ENCODE peak calls at places on chromosomes 5 and 9, in nine cellular contexts. One of them, this sample, is unnamed.

GRCh38 chr9:124342946-124343485 is 72.2 kb downstream of the PSMB7 start:
- DNase-seq in CD8-positive, alpha-beta T cell: no peak
- DNase-seq in caudate nucleus: no peak
- DNase-seq in transverse colon: peak; percentile 37
- DNase-seq in stimulated activated CD8-positive, alpha-beta memory T cell treated with anti-CD3 and anti-CD28 coated beads, Interleukin-12 subunit alpha, Interleukin-12 subunit beta, amount 100 ng/mL, for 4 hours: no peak
- DNase-seq in EL: peak; percentile 95
- DNase-seq in H7: peak; percentile 88
- DNase-seq in activated CD8-positive, alpha-beta memory T cell treated with anti-CD3 and anti-CD28 coated beads for 48 hours: no peak
- DNase-seq in T-helper 22 cell: no peak
- DNase-seq in this sample: peak; percentile 95

GRCh38 chr9:90459321-90459720 is 183.3 kb downstream of the DIRAS2 start:
- DNase-seq in CD8-positive, alpha-beta T cell: no peak
- DNase-seq in caudate nucleus: no peak
- DNase-seq in transverse colon: no peak
- DNase-seq in stimulated activated CD8-positive, alpha-beta memory T cell treated with anti-CD3 and anti-CD28 coated beads, Interleukin-12 subunit alpha, Interleukin-12 subunit beta, amount 100 ng/mL, for 4 hours: no peak
- DNase-seq in EL: no peak
- DNase-seq in H7: no peak
- DNase-seq in activated CD8-positive, alpha-beta memory T cell treated with anti-CD3 and anti-CD28 coated beads for 48 hours: no peak
- DNase-seq in T-helper 22 cell: no peak
- DNase-seq in this sample: no peak

GRCh38 chr5:114839360-114839759 is 330.3 kb downstream of the TRIM36 start:
- DNase-seq in CD8-positive, alpha-beta T cell: no peak
- DNase-seq in caudate nucleus: no peak
- DNase-seq in transverse colon: no peak
- DNase-seq in stimulated activated CD8-positive, alpha-beta memory T cell treated with anti-CD3 and anti-CD28 coated beads, Interleukin-12 subunit alpha, Interleukin-12 subunit beta, amount 100 ng/mL, for 4 hours: no peak
- DNase-seq in EL: no peak
- DNase-seq in H7: no peak
- DNase-seq in activated CD8-positive, alpha-beta memory T cell treated with anti-CD3 and anti-CD28 coated beads for 48 hours: no peak
- DNase-seq in T-helper 22 cell: no peak
- DNase-seq in this sample: no peak

GRCh38 chr5:169290895-169291294 is 10.0 kb downstream of the SLIT3 start:
- DNase-seq in CD8-positive, alpha-beta T cell: no peak
- DNase-seq in caudate nucleus: no peak
- DNase-seq in transverse colon: no peak
- DNase-seq in stimulated activated CD8-positive, alpha-beta memory T cell treated with anti-CD3 and anti-CD28 coated beads, Interleukin-12 subunit alpha, Interleukin-12 subunit beta, amount 100 ng/mL, for 4 hours: no peak
- DNase-seq in EL: no peak
- DNase-seq in H7: no peak
- DNase-seq in activated CD8-positive, alpha-beta memory T cell treated with anti-CD3 and anti-CD28 coated beads for 48 hours: no peak
- DNase-seq in T-helper 22 cell: no peak
- DNase-seq in this sample: no peak

GRCh38 chr5:69042500-69042899 is 51.3 kb upstream of the SLC30A5 start:
- DNase-seq in CD8-positive, alpha-beta T cell: no peak
- DNase-seq in caudate nucleus: no peak
- DNase-seq in transverse colon: no peak
- DNase-seq in stimulated activated CD8-positive, alpha-beta memory T cell treated with anti-CD3 and anti-CD28 coated beads, Interleukin-12 subunit alpha, Interleukin-12 subunit beta, amount 100 ng/mL, for 4 hours: no peak
- DNase-seq in EL: no peak
- DNase-seq in H7: no peak
- DNase-seq in activated CD8-positive, alpha-beta memory T cell treated with anti-CD3 and anti-CD28 coated beads for 48 hours: no peak
- DNase-seq in T-helper 22 cell: no peak
- DNase-seq in this sample: no peak

GRCh38 chr9:116937361-116937760 is 250.3 kb downstream of the TRIM32 start:
- DNase-seq in CD8-positive, alpha-beta T cell: no peak
- DNase-seq in caudate nucleus: no peak
- DNase-seq in transverse colon: no peak
- DNase-seq in stimulated activated CD8-positive, alpha-beta memory T cell treated with anti-CD3 and anti-CD28 coated beads, Interleukin-12 subunit alpha, Interleukin-12 subunit beta, amount 100 ng/mL, for 4 hours: no peak
- DNase-seq in EL: no peak
- DNase-seq in H7: no peak
- DNase-seq in activated CD8-positive, alpha-beta memory T cell treated with anti-CD3 and anti-CD28 coated beads for 48 hours: no peak
- DNase-seq in T-helper 22 cell: no peak
- DNase-seq in this sample: no peak

GRCh38 chr5:3825888-3826465 is 230.3 kb downstream of the IRX1 start:
- DNase-seq in CD8-positive, alpha-beta T cell: no peak
- DNase-seq in caudate nucleus: no peak
- DNase-seq in transverse colon: no peak
- DNase-seq in stimulated activated CD8-positive, alpha-beta memory T cell treated with anti-CD3 and anti-CD28 coated beads, Interleukin-12 subunit alpha, Interleukin-12 subunit beta, amount 100 ng/mL, for 4 hours: no peak
- DNase-seq in EL: no peak
- DNase-seq in H7: no peak
- DNase-seq in activated CD8-positive, alpha-beta memory T cell treated with anti-CD3 and anti-CD28 coated beads for 48 hours: no peak
- DNase-seq in T-helper 22 cell: no peak
- DNase-seq in this sample: no peak

GRCh38 chr9:113993838-113994540 is 84.1 kb downstream of the AMBP start:
- DNase-seq in CD8-positive, alpha-beta T cell: no peak
- DNase-seq in caudate nucleus: no peak
- DNase-seq in transverse colon: peak; percentile 58
- DNase-seq in stimulated activated CD8-positive, alpha-beta memory T cell treated with anti-CD3 and anti-CD28 coated beads, Interleukin-12 subunit alpha, Interleukin-12 subunit beta, amount 100 ng/mL, for 4 hours: no peak
- DNase-seq in EL: no peak
- DNase-seq in H7: no peak
- DNase-seq in activated CD8-positive, alpha-beta memory T cell treated with anti-CD3 and anti-CD28 coated beads for 48 hours: no peak
- DNase-seq in T-helper 22 cell: no peak
- DNase-seq in this sample: no peak

GRCh38 chr5:138964547-138965174 is 89.5 kb upstream of the LRRTM2 start:
- DNase-seq in CD8-positive, alpha-beta T cell: no peak
- DNase-seq in caudate nucleus: no peak
- DNase-seq in transverse colon: no peak
- DNase-seq in stimulated activated CD8-positive, alpha-beta memory T cell treated with anti-CD3 and anti-CD28 coated beads, Interleukin-12 subunit alpha, Interleukin-12 subunit beta, amount 100 ng/mL, for 4 hours: no peak
- DNase-seq in EL: no peak
- DNase-seq in H7: no peak
- DNase-seq in activated CD8-positive, alpha-beta memory T cell treated with anti-CD3 and anti-CD28 coated beads for 48 hours: no peak
- DNase-seq in T-helper 22 cell: no peak
- DNase-seq in this sample: no peak

GRCh38 chr5:36442796-36443195 is 141.1 kb upstream of the RANBP3L start:
- DNase-seq in CD8-positive, alpha-beta T cell: no peak
- DNase-seq in caudate nucleus: no peak
- DNase-seq in transverse colon: no peak
- DNase-seq in stimulated activated CD8-positive, alpha-beta memory T cell treated with anti-CD3 and anti-CD28 coated beads, Interleukin-12 subunit alpha, Interleukin-12 subunit beta, amount 100 ng/mL, for 4 hours: no peak
- DNase-seq in EL: peak; percentile 50
- DNase-seq in H7: no peak
- DNase-seq in activated CD8-positive, alpha-beta memory T cell treated with anti-CD3 and anti-CD28 coated beads for 48 hours: no peak
- DNase-seq in T-helper 22 cell: no peak
- DNase-seq in this sample: peak; percentile 37

GRCh38 chr9:134563397-134563796 is 78.2 kb upstream of the COL5A1 start:
- DNase-seq in CD8-positive, alpha-beta T cell: no peak
- DNase-seq in caudate nucleus: no peak
- DNase-seq in transverse colon: no peak
- DNase-seq in stimulated activated CD8-positive, alpha-beta memory T cell treated with anti-CD3 and anti-CD28 coated beads, Interleukin-12 subunit alpha, Interleukin-12 subunit beta, amount 100 ng/mL, for 4 hours: no peak
- DNase-seq in EL: no peak
- DNase-seq in H7: no peak
- DNase-seq in activated CD8-positive, alpha-beta memory T cell treated with anti-CD3 and anti-CD28 coated beads for 48 hours: no peak
- DNase-seq in T-helper 22 cell: no peak
- DNase-seq in this sample: no peak

GRCh38 chr9:134976403-134976802 is 58.7 kb upstream of the FCN1 start:
- DNase-seq in CD8-positive, alpha-beta T cell: no peak
- DNase-seq in caudate nucleus: no peak
- DNase-seq in transverse colon: no peak
- DNase-seq in stimulated activated CD8-positive, alpha-beta memory T cell treated with anti-CD3 and anti-CD28 coated beads, Interleukin-12 subunit alpha, Interleukin-12 subunit beta, amount 100 ng/mL, for 4 hours: no peak
- DNase-seq in EL: no peak
- DNase-seq in H7: no peak
- DNase-seq in activated CD8-positive, alpha-beta memory T cell treated with anti-CD3 and anti-CD28 coated beads for 48 hours: no peak
- DNase-seq in T-helper 22 cell: no peak
- DNase-seq in this sample: no peak

GRCh38 chr5:125410501-125411162 is 664.2 kb upstream of the ZNF608 start:
- DNase-seq in CD8-positive, alpha-beta T cell: no peak
- DNase-seq in caudate nucleus: no peak
- DNase-seq in transverse colon: no peak
- DNase-seq in stimulated activated CD8-positive, alpha-beta memory T cell treated with anti-CD3 and anti-CD28 coated beads, Interleukin-12 subunit alpha, Interleukin-12 subunit beta, amount 100 ng/mL, for 4 hours: no peak
- DNase-seq in EL: peak; percentile 82
- DNase-seq in H7: no peak
- DNase-seq in activated CD8-positive, alpha-beta memory T cell treated with anti-CD3 and anti-CD28 coated beads for 48 hours: no peak
- DNase-seq in T-helper 22 cell: no peak
- DNase-seq in this sample: peak; percentile 89

GRCh38 chr9:97568461-97569275 is 64.5 kb downstream of the TSTD2 start:
- DNase-seq in CD8-positive, alpha-beta T cell: no peak
- DNase-seq in caudate nucleus: no peak
- DNase-seq in transverse colon: no peak
- DNase-seq in stimulated activated CD8-positive, alpha-beta memory T cell treated with anti-CD3 and anti-CD28 coated beads, Interleukin-12 subunit alpha, Interleukin-12 subunit beta, amount 100 ng/mL, for 4 hours: no peak
- DNase-seq in EL: no peak
- DNase-seq in H7: no peak
- DNase-seq in activated CD8-positive, alpha-beta memory T cell treated with anti-CD3 and anti-CD28 coated beads for 48 hours: no peak
- DNase-seq in T-helper 22 cell: no peak
- DNase-seq in this sample: no peak

GRCh38 chr9:135921749-135922310 is 14.5 kb upstream of the CAMSAP1 start:
- DNase-seq in CD8-positive, alpha-beta T cell: no peak
- DNase-seq in caudate nucleus: no peak
- DNase-seq in transverse colon: no peak
- DNase-seq in stimulated activated CD8-positive, alpha-beta memory T cell treated with anti-CD3 and anti-CD28 coated beads, Interleukin-12 subunit alpha, Interleukin-12 subunit beta, amount 100 ng/mL, for 4 hours: no peak
- DNase-seq in EL: no peak
- DNase-seq in H7: peak; percentile 60
- DNase-seq in activated CD8-positive, alpha-beta memory T cell treated with anti-CD3 and anti-CD28 coated beads for 48 hours: no peak
- DNase-seq in T-helper 22 cell: no peak
- DNase-seq in this sample: no peak

GRCh38 chr9:22055090-22055489 is 46.0 kb upstream of the CDKN2B start:
- DNase-seq in CD8-positive, alpha-beta T cell: no peak
- DNase-seq in caudate nucleus: no peak
- DNase-seq in transverse colon: no peak
- DNase-seq in stimulated activated CD8-positive, alpha-beta memory T cell treated with anti-CD3 and anti-CD28 coated beads, Interleukin-12 subunit alpha, Interleukin-12 subunit beta, amount 100 ng/mL, for 4 hours: no peak
- DNase-seq in EL: peak; percentile 64
- DNase-seq in H7: no peak
- DNase-seq in activated CD8-positive, alpha-beta memory T cell treated with anti-CD3 and anti-CD28 coated beads for 48 hours: no peak
- DNase-seq in T-helper 22 cell: no peak
- DNase-seq in this sample: peak; percentile 41

GRCh38 chr5:127072861-127073846 is at the start of gene C5orf63:
- DNase-seq in CD8-positive, alpha-beta T cell: peak; percentile 54
- DNase-seq in caudate nucleus: no peak
- DNase-seq in transverse colon: peak; percentile 74
- DNase-seq in stimulated activated CD8-positive, alpha-beta memory T cell treated with anti-CD3 and anti-CD28 coated beads, Interleukin-12 subunit alpha, Interleukin-12 subunit beta, amount 100 ng/mL, for 4 hours: peak; percentile 52
- DNase-seq in EL: peak; percentile 53
- DNase-seq in H7: peak; percentile 46
- DNase-seq in activated CD8-positive, alpha-beta memory T cell treated with anti-CD3 and anti-CD28 coated beads for 48 hours: peak; percentile 40
- DNase-seq in T-helper 22 cell: peak; percentile 28
- DNase-seq in this sample: peak; percentile 71

GRCh38 chr9:21334969-21335632 is at the start of gene KLHL9:
- DNase-seq in CD8-positive, alpha-beta T cell: peak; percentile 78
- DNase-seq in caudate nucleus: peak; percentile 72
- DNase-seq in transverse colon: peak; percentile 94
- DNase-seq in stimulated activated CD8-positive, alpha-beta memory T cell treated with anti-CD3 and anti-CD28 coated beads, Interleukin-12 subunit alpha, Interleukin-12 subunit beta, amount 100 ng/mL, for 4 hours: peak; percentile 78
- DNase-seq in EL: peak; percentile 91
- DNase-seq in H7: peak; percentile 92
- DNase-seq in activated CD8-positive, alpha-beta memory T cell treated with anti-CD3 and anti-CD28 coated beads for 48 hours: peak; percentile 59
- DNase-seq in T-helper 22 cell: peak; percentile 77
- DNase-seq in this sample: peak; percentile 98

GRCh38 chr5:144189800-144190429 is 19.2 kb downstream of the KCTD16 start:
- DNase-seq in CD8-positive, alpha-beta T cell: peak; percentile 57
- DNase-seq in caudate nucleus: no peak
- DNase-seq in transverse colon: peak; percentile 53
- DNase-seq in stimulated activated CD8-positive, alpha-beta memory T cell treated with anti-CD3 and anti-CD28 coated beads, Interleukin-12 subunit alpha, Interleukin-12 subunit beta, amount 100 ng/mL, for 4 hours: peak; percentile 61
- DNase-seq in EL: peak; percentile 88
- DNase-seq in H7: no peak
- DNase-seq in activated CD8-positive, alpha-beta memory T cell treated with anti-CD3 and anti-CD28 coated beads for 48 hours: no peak
- DNase-seq in T-helper 22 cell: peak; percentile 87
- DNase-seq in this sample: peak; percentile 42

GRCh38 chr9:106596984-106597383 is 266.0 kb upstream of the ZNF462 start:
- DNase-seq in CD8-positive, alpha-beta T cell: no peak
- DNase-seq in caudate nucleus: no peak
- DNase-seq in transverse colon: no peak
- DNase-seq in stimulated activated CD8-positive, alpha-beta memory T cell treated with anti-CD3 and anti-CD28 coated beads, Interleukin-12 subunit alpha, Interleukin-12 subunit beta, amount 100 ng/mL, for 4 hours: no peak
- DNase-seq in EL: no peak
- DNase-seq in H7: no peak
- DNase-seq in activated CD8-positive, alpha-beta memory T cell treated with anti-CD3 and anti-CD28 coated beads for 48 hours: no peak
- DNase-seq in T-helper 22 cell: no peak
- DNase-seq in this sample: no peak

GRCh38 chr5:87411586-87412416 is 929 bp downstream of the CCNH start:
- DNase-seq in CD8-positive, alpha-beta T cell: peak; percentile 3
- DNase-seq in caudate nucleus: no peak
- DNase-seq in transverse colon: peak; percentile 42
- DNase-seq in stimulated activated CD8-positive, alpha-beta memory T cell treated with anti-CD3 and anti-CD28 coated beads, Interleukin-12 subunit alpha, Interleukin-12 subunit beta, amount 100 ng/mL, for 4 hours: peak; percentile 3
- DNase-seq in EL: peak; percentile 52
- DNase-seq in H7: peak; percentile 2
- DNase-seq in activated CD8-positive, alpha-beta memory T cell treated with anti-CD3 and anti-CD28 coated beads for 48 hours: peak; percentile 6
- DNase-seq in T-helper 22 cell: peak; percentile 1
- DNase-seq in this sample: peak; percentile 59

GRCh38 chr9:72577212-72577753 is 55.9 kb downstream of the TMC1 start:
- DNase-seq in CD8-positive, alpha-beta T cell: no peak
- DNase-seq in caudate nucleus: no peak
- DNase-seq in transverse colon: no peak
- DNase-seq in stimulated activated CD8-positive, alpha-beta memory T cell treated with anti-CD3 and anti-CD28 coated beads, Interleukin-12 subunit alpha, Interleukin-12 subunit beta, amount 100 ng/mL, for 4 hours: no peak
- DNase-seq in EL: peak; percentile 86
- DNase-seq in H7: no peak
- DNase-seq in activated CD8-positive, alpha-beta memory T cell treated with anti-CD3 and anti-CD28 coated beads for 48 hours: no peak
- DNase-seq in T-helper 22 cell: no peak
- DNase-seq in this sample: peak; percentile 87